ENCODE peak calls at places on chromosomes 7 and 10, in five cellular contexts. S is Daoy, U is SK-N-DZ, H is foreskin melanocyte, C is left cardiac atrium. N is an unnamed sample.

GRCh38 chr10:85791846-85792532 is 574.6 kb downstream of the GRID1 start:
- DNase-seq in U (no peak), S (no peak), H (no peak), C (no peak), N (no peak)

GRCh38 chr7:26305048-26305868 is 13.6 kb downstream of the SNX10 start:
- DNase-seq in H (no peak), U (no peak), S (no peak), C (no peak), N (no peak)

GRCh38 chr7:48416327-48416908 is 245.2 kb downstream of the ABCA13 start:
- DNase-seq in C (no peak), U (no peak), H (no peak), S (no peak), N (no peak)

GRCh38 chr10:15149042-15149771 is 19.3 kb downstream of the NMT2 start:
- DNase-seq in S (no peak), C (no peak), U (no peak), H (no peak), N (no peak)

GRCh38 chr7:133282094-133282493 is 29.2 kb downstream of the EXOC4 start:
- DNase-seq in S (no peak), C (no peak), U (no peak), H (no peak), N (no peak)

GRCh38 chr7:131188367-131189339 is 139.0 kb upstream of the MKLN1 start:
- DNase-seq in U (no peak), S (peak; percentile 96), C (peak; percentile 25), H (peak; percentile 89), N (peak; percentile 100)

GRCh38 chr7:26858229-26858568 is 6.2 kb downstream of the SKAP2 start:
- DNase-seq in C (no peak), S (no peak), H (no peak), U (no peak), N (no peak)

GRCh38 chr7:55370001-55370400 is 4.9 kb downstream of the LANCL2 start:
- DNase-seq in S (no peak), H (no peak), U (no peak), C (no peak), N (no peak)

GRCh38 chr7:155568961-155569360 is 22.6 kb upstream of the CNPY1 start:
- DNase-seq in H (no peak), U (no peak), S (no peak), C (no peak), N (no peak)

GRCh38 chr7:150390206-150390605 is 11.1 kb downstream of the ZNF775 start:
- DNase-seq in S (peak; percentile 48), C (no peak), U (no peak), H (no peak), N (no peak)

GRCh38 chr10:97407211-97407951 is 6.2 kb upstream of the RRP12 start:
- DNase-seq in S (peak; percentile 63), H (peak; percentile 81), U (peak; percentile 88), C (no peak), N (peak; percentile 76)

GRCh38 chr7:135380351-135380750 is 129.6 kb downstream of the CNOT4 start:
- DNase-seq in C (no peak), S (no peak), H (no peak), U (no peak), N (no peak)

GRCh38 chr10:71525102-71525501 is 128.4 kb downstream of the CDH23 start:
- DNase-seq in S (no peak), H (no peak), C (no peak), U (no peak), N (no peak)

GRCh38 chr10:13351340-13351915 is 3.3 kb upstream of the SEPHS1 start:
- DNase-seq in H (no peak), C (no peak), U (no peak), S (no peak), N (no peak)

GRCh38 chr7:153509763-153510162 is 542.4 kb upstream of the DPP6 start:
- DNase-seq in C (no peak), S (no peak), U (no peak), H (no peak), N (no peak)

GRCh38 chr10:21926358-21926890 is 77.1 kb downstream of the DNAJC1 start:
- DNase-seq in H (no peak), S (no peak), U (no peak), C (no peak), N (no peak)

GRCh38 chr7:85659364-85659763 is 472.5 kb upstream of the SEMA3D start:
- DNase-seq in S (peak; percentile 30), C (no peak), H (no peak), U (no peak), N (no peak)

GRCh38 chr10:113681533-113682470 is 2.1 kb downstream of the CASP7 start:
- DNase-seq in U (no peak), H (no peak), C (no peak), S (no peak), N (no peak)

GRCh38 chr7:25545125-25546008 is 317.1 kb upstream of the NPVF start:
- DNase-seq in S (no peak), C (no peak), H (no peak), U (no peak), N (no peak)

GRCh38 chr7:137944168-137944567 is 57.7 kb downstream of the CREB3L2 start:
- DNase-seq in C (no peak), H (no peak), S (no peak), U (no peak), N (no peak)

GRCh38 chr7:53110425-53110824 is 75.0 kb downstream of the POM121L12 start:
- DNase-seq in C (no peak), S (no peak), H (no peak), U (no peak), N (no peak)

GRCh38 chr10:134205-134742 is 981 bp upstream of the ZMYND11 start:
- DNase-seq in C (no peak), U (peak; percentile 47), H (no peak), S (no peak), N (no peak)